ENCODE peak calls at places on chromosome 15, in four cellular contexts. I is uterus, P is cardiac fibroblast, W is LoVo. G is an unnamed sample.

GRCh38 chr15:71651750-71652186 is 158.6 kb upstream of the NR2E3 start:
- DNase-seq in I (no peak), P (peak), W (peak), G (no peak)

GRCh38 chr15:31116423-31117030 is 15.0 kb upstream of the TRPM1 start:
- DNase-seq in I (no peak), P (no peak), W (no peak), G (no peak)

GRCh38 chr15:69568621-69569020 is 116.0 kb downstream of the RPLP1 start:
- DNase-seq in I (no peak), P (peak), W (no peak), G (no peak)

GRCh38 chr15:39624806-39625205 is 43.9 kb downstream of the THBS1 start:
- DNase-seq in I (peak), P (peak), W (peak), G (peak)

GRCh38 chr15:63440265-63440648 is 58.6 kb upstream of the CA12 start:
- DNase-seq in I (no peak), P (no peak), W (no peak), G (no peak)

GRCh38 chr15:39358441-39359041 is 222.3 kb upstream of the THBS1 start:
- DNase-seq in I (peak), P (peak), W (no peak), G (no peak)

GRCh38 chr15:70566047-70566835 is 197.1 kb downstream of the UACA start:
- DNase-seq in I (no peak), P (no peak), W (no peak), G (peak)

GRCh38 chr15:93144477-93145270 is 55.7 kb upstream of the RGMA start:
- DNase-seq in I (peak), P (no peak), W (no peak), G (no peak)

GRCh38 chr15:47968593-47968992 is 152.2 kb upstream of the SLC24A5 start:
- DNase-seq in I (no peak), P (no peak), W (no peak), G (no peak)